ENCODE peak calls at places on chromosomes 2 and 18, in five cellular contexts. B, R, N, C and X are unnamed samples. For H3K4me1, the result is how much of the 10 kb centered on the place peaks cover.

GRCh38 chr2:200741468-200742202 is 70.1 kb upstream of the BZW1 start:
- DNase-seq in B (no peak), R (no peak), N (peak), C (no peak), X (no peak)

GRCh38 chr2:170026361-170026760 is 151.6 kb upstream of the MYO3B start:
- DNase-seq in B (no peak), R (no peak), N (no peak), C (no peak), X (no peak)

GRCh38 chr2:230885467-230886130 is 20.9 kb downstream of the ITM2C start:
- DNase-seq in B (no peak), R (no peak), N (peak), C (peak), X (no peak)

GRCh38 chr18:58288922-58289797 is 245.1 kb downstream of the NEDD4L start:
- DNase-seq in B (no peak), R (no peak), N (peak), C (peak), X (peak)

GRCh38 chr2:239445771-239446524 is 45.1 kb upstream of the HDAC4 start:
- DNase-seq in B (no peak), R (no peak), N (peak), C (peak), X (no peak)

GRCh38 chr2:183614797-183615429 is 490.7 kb downstream of the NUP35 start:
- DNase-seq in B (no peak), R (no peak), N (no peak), C (no peak), X (peak)

GRCh38 chr2:59930430-59930829 is 623.0 kb downstream of the BCL11A start:
- DNase-seq in B (no peak), R (no peak), N (no peak), C (no peak), X (no peak)

GRCh38 chr2:96914332-96914731 is 44.5 kb upstream of the SEMA4C start:
- DNase-seq in B (no peak), R (peak), N (peak), C (peak), X (no peak)

GRCh38 chr2:179302764-179303561 is 38.3 kb upstream of the SESTD1 start:
- DNase-seq in B (no peak), R (no peak), N (peak), C (peak), X (no peak)

GRCh38 chr2:170122883-170123547 is 54.9 kb upstream of the MYO3B start:
- DNase-seq in B (no peak), R (no peak), N (peak), C (peak), X (no peak)

GRCh38 chr18:32549248-32549842 is 78.7 kb upstream of the GAREM1 start:
- DNase-seq in B (peak), R (peak), N (peak), C (peak), X (peak)

GRCh38 chr2:65329551-65329950 is 101.9 kb downstream of the ACTR2 start:
- DNase-seq in B (no peak), R (no peak), N (no peak), C (no peak), X (no peak)

GRCh38 chr2:24050041-24050655 is 607 bp downstream of the FKBP1B start:
- DNase-seq in B (no peak), R (peak), N (peak), C (peak), X (no peak)

GRCh38 chr18:70382992-70383717 is 94.3 kb downstream of the SOCS6 start:
- DNase-seq in B (no peak), R (no peak), N (no peak), C (no peak), X (no peak)

GRCh38 chr2:234061624-234062257 is 11.2 kb downstream of the SPP2 start:
- DNase-seq in B (no peak), R (no peak), N (no peak), C (no peak), X (no peak)

GRCh38 chr2:236642125-236642524 is 72.5 kb downstream of the ACKR3 start:
- DNase-seq in B (no peak), R (peak), N (peak), C (no peak), X (peak)

GRCh38 chr2:38016177-38016576 is 59.8 kb downstream of the CYP1B1 start:
- DNase-seq in B (no peak), R (no peak), N (peak), C (no peak), X (no peak)

GRCh38 chr18:76404345-76404831 is 90.7 kb downstream of the ZNF516 start:
- DNase-seq in B (no peak), R (no peak), N (no peak), C (no peak), X (no peak)

GRCh38 chr2:165791811-165792454 is 2.1 kb downstream of the GALNT3 start:
- DNase-seq in B (no peak), R (no peak), N (peak), C (no peak), X (no peak)

GRCh38 chr2:113002677-113003076 is 2.6 kb upstream of the IL36A start:
- DNase-seq in B (no peak), R (no peak), N (no peak), C (no peak), X (no peak)

GRCh38 chr2:219447242-219448098 is 12.8 kb downstream of the SPEG start:
- DNase-seq in B (no peak), R (no peak), N (no peak), C (no peak), X (no peak)

GRCh38 chr2:209998596-209998995 is 3.8 kb upstream of the RPE start:
- DNase-seq in B (no peak), R (no peak), N (no peak), C (no peak), X (no peak)

GRCh38 chr2:75516378-75517122 is 44.2 kb downstream of the EVA1A start:
- DNase-seq in B (no peak), R (no peak), N (no peak), C (peak), X (no peak)

GRCh38 chr2:85799215-85799956 is 45.6 kb downstream of the ATOH8 start:
- DNase-seq in B (no peak), R (peak), N (no peak), C (no peak), X (peak)

GRCh38 chr2:121211251-121211650 is 73.8 kb downstream of the TFCP2L1 start:
- DNase-seq in B (no peak), R (no peak), N (no peak), C (no peak), X (no peak)

GRCh38 chr18:75221902-75222301 is 11.3 kb downstream of the TSHZ1 start:
- DNase-seq in B (no peak), R (no peak), N (no peak), C (no peak), X (no peak)

GRCh38 chr2:31253344-31254155 is 19.6 kb downstream of the EHD3 start:
- DNase-seq in B (no peak), R (no peak), N (no peak), C (no peak), X (no peak)

GRCh38 chr18:55509631-55510372 is 78.2 kb downstream of the TCF4 start:
- DNase-seq in B (no peak), R (no peak), N (peak), C (peak), X (no peak)

GRCh38 chr2:10909050-10909995 is 2.4 kb upstream of the KCNF1 start:
- DNase-seq in B (no peak), R (no peak), N (no peak), C (no peak), X (no peak)

GRCh38 chr18:32530947-32531651 is 60.4 kb upstream of the GAREM1 start:
- DNase-seq in B (no peak), R (no peak), N (peak), C (peak), X (no peak)

GRCh38 chr2:182240862-182241371 is 185.9 kb downstream of the PDE1A start:
- DNase-seq in B (no peak), R (peak), N (peak), C (peak), X (no peak)

DNA sequence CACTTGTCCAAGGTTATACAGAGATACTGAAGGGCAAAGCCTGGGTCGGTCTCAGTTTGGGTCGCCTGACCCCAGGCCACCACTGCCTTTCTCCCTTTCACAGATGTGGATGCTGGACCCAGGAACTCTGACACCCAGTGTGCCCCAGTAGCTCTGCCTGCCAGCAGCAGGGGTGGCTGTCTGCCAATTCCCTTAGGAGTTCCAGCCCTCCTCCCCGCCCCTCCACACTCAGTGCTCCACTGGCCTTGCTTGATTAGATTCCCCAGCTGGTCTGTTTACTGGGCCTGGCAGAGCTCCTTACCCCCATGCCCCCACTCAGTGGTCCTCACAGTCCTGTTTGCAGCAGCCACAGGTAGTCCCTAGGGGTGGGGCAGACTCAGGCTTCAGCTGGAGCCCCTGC is 75.5 kb downstream of the NPAS2 start:
- DNase-seq in B (no peak), R (no peak), N (no peak), C (no peak), X (no peak)
- H3K4me1 ChIP-seq in B (under half), R (under half), N (under half), C (under half), X (under half)

GRCh38 chr2:241575624-241576292 is 17.2 kb downstream of the BOK start:
- DNase-seq in B (no peak), R (no peak), N (no peak), C (no peak), X (no peak)

GRCh38 chr2:241573741-241574140 is 15.2 kb downstream of the BOK start:
- DNase-seq in B (no peak), R (no peak), N (peak), C (no peak), X (no peak)

GRCh38 chr2:241577413-241578122 is 19.0 kb downstream of the BOK start:
- DNase-seq in B (no peak), R (peak), N (peak), C (peak), X (no peak)

GRCh38 chr2:241576293-241576654 is 17.7 kb downstream of the BOK start:
- DNase-seq in B (no peak), R (no peak), N (no peak), C (no peak), X (no peak)

DNA sequence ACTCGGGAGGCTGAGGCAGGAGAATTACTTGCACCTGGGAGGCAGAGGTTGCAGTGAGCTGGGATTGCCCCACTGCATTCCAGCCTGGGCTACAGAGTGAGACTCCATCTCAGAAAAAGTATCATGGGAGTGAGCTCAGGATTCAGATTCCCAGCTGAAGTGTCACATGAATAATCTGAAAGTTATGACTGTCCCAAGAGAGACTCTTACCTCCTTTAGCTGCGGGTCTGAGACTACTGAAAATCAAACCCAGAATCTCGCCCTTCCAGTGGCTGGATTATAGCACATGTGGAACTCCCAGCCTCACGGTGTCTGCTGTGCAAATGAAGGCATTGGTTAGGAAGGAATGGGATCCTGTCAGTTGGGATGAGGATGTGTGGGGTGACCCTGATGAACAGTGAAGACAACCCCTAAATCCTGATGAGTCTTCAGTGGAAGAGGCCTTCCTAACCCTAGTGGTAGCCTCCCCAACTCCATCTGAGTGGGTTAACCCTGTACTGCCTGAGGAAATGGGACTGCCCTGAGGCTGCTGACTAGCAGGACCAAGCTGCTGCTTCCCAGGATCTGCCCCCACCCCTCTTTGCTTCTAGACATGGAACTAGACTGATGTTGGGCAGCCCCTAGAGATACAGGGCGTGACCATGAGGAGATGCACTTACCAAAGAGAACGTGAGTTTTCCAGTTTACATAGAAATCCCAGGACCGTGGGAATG is 16.5 kb downstream of the BOK start:
- DNase-seq in B (no peak), R (no peak), N (no peak), C (no peak), X (no peak)
- H3K27ac ChIP-seq in B (no peak), R (no peak), N (no peak), C (no peak), X (no peak)

GRCh38 chr2:26144953-26145680 is 27.8 kb upstream of the GAREM2 start:
- DNase-seq in B (peak), R (peak), N (peak), C (peak), X (peak)
- H3K4me3 ChIP-seq in B (no peak), R (no peak), N (peak), C (no peak), X (no peak)

DNA sequence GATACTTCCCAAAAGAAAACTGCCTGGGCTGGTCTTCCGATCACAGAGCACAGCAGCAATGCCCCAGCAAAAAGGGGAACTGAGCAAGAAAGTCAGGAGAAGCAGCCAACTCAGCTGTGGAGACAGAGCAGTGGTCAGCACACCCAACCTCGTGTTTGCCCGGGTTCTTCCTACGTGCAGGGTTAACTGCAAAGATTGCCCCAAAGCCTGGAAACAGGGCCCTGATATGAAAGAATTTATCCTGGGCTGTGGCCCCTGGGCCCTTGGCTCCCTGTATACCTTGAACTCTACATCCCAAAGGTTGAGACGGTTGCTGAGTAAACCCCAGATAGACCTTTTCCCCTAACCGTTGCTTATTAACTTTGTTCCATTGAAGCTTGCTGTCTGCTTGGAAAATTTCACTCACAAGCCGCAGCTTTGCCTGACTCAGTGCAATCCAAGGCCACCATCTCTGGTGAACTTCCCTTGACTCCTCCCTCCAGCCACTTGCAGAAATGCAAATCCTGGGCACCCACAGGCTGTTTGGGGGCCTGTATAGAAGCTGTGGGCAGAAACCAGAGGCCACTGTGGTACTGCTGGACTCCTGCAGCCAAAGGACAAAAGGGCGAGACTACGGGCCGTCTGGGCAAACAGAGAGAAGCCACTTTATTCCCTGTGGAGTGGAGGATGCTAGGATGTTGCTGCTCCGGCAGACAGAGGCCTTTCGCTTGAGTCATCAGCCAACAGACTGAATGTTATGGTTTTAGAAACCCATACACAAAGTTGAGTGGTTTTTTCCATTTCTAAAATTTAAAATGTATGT is 18.2 kb downstream of the NRP2 start:
- DNase-seq in B (no peak), R (no peak), N (peak), C (peak), X (no peak)
- H3K4me1 ChIP-seq in B (under half), R (under half), N (half or more), C (under half), X (under half)

GRCh38 chr2:26784570-26785234 is 1.2 kb upstream of the CENPA start:
- DNase-seq in B (no peak), R (no peak), N (no peak), C (no peak), X (no peak)
- H3K27ac ChIP-seq in B (peak), R (no peak), N (peak), C (peak), X (no peak)

GRCh38 chr2:5938566-5938896 is 246.3 kb downstream of the SOX11 start:
- DNase-seq in B (no peak), R (no peak), N (no peak), C (no peak), X (no peak)

GRCh38 chr2:5939553-5939952 is 247.4 kb downstream of the SOX11 start:
- DNase-seq in B (no peak), R (no peak), N (no peak), C (no peak), X (no peak)

GRCh38 chr2:5942204-5942603 is 250.0 kb downstream of the SOX11 start:
- DNase-seq in B (no peak), R (no peak), N (no peak), C (no peak), X (no peak)

GRCh38 chr2:5937865-5938565 is 245.8 kb downstream of the SOX11 start:
- DNase-seq in B (no peak), R (no peak), N (no peak), C (no peak), X (no peak)

DNA sequence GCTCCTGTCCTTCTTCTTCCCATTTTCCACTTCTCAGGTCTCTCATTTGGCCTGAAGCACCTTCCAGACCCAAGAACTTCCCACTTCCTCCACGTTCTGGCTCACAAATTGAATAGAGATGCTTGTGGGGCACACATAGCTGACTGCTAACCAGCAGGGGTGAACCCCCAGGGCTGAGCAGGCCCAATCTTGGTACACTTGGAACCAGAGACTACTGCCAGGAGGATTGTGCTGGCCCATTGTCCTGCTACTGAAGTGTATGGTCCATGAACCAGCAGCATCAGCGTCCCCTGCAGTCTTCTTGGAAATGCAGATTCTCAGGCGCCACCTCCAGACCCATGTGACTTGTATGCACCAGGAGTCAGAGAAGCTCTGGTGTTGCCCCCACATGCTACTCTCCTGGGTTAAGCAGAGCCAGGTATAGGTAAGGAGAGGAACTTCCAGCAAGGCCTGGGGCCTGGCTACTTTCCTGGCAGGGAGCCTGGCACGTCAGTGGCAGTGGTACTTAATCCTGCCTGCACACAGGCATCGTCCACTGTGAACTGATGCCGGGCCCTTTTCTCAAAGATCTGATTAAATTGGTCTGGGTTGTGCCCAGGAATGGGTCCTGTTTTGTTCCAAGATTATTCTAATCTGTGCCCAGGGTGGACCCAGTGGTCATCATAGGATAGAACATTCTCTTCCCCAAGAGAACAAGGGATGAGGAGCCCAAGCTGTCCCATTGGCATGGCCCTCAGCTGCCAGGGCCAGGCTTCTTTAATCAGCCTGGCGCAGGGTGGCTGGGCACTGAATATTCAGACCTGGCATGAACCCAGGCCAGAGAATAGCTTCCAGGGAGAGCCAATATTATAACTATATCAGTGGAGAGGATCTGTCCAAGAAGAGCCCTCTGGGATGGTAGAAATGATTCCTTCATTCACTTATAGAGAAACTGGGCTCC is 248.7 kb downstream of the SOX11 start:
- DNase-seq in B (no peak), R (no peak), N (no peak), C (no peak), X (no peak)
- H3K4me3 ChIP-seq in B (no peak), R (no peak), N (no peak), C (no peak), X (no peak)

GRCh38 chr18:61831071-61831470 is 61.7 kb downstream of the RNF152 start:
- DNase-seq in B (no peak), R (no peak), N (no peak), C (peak), X (no peak)
- H3K4me1 ChIP-seq in B (under half), R (under half), N (under half), C (under half), X (under half)

DNA sequence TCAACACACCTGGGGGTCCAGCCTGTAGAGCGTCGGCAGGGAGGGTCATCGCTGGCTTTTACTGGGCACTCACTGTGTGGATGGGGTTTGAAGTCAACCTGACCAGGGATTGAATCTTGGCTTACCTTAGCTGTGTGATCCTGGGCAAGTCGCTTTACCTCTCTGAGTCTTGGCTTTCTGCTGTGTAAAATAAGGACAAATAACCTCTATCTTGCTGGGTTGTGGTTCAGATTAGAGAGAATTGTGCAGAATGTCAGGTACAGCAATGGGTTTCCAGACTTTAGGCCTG is 65.3 kb upstream of the ASAP2 start:
- DNase-seq in B (no peak), R (no peak), N (no peak), C (no peak), X (no peak)
- H3K27ac ChIP-seq in B (no peak), R (no peak), N (peak), C (no peak), X (no peak)